ENCODE peak calls at places on chromosomes 2 and 18, in four cellular contexts. One of them, this sample, is unnamed.

GRCh38 chr2:101905746-101906336 is 85.9 kb upstream of the IL1R2 start:
- DNase-seq in K562: no peak
- DNase-seq in body of pancreas: no peak
- DNase-seq in mammary epithelial cell: no peak
- DNase-seq in this sample: no peak

GRCh38 chr2:201643216-201643651 is at the start of gene TMEM237:
- DNase-seq in K562: peak; percentile 56
- DNase-seq in body of pancreas: peak; percentile 37
- DNase-seq in mammary epithelial cell: peak; percentile 63
- DNase-seq in this sample: peak; percentile 72

GRCh38 chr2:174858745-174859144 is 94.5 kb upstream of the CHRNA1 start:
- DNase-seq in K562: no peak
- DNase-seq in body of pancreas: no peak
- DNase-seq in mammary epithelial cell: no peak
- DNase-seq in this sample: no peak

GRCh38 chr2:191806396-191806795 is 40.5 kb downstream of the CAVIN2 start:
- DNase-seq in K562: no peak
- DNase-seq in body of pancreas: no peak
- DNase-seq in mammary epithelial cell: no peak
- DNase-seq in this sample: no peak

GRCh38 chr2:29012211-29012681 is 31.1 kb downstream of the TOGARAM2 start:
- DNase-seq in K562: no peak
- DNase-seq in body of pancreas: peak; percentile 80
- DNase-seq in mammary epithelial cell: no peak
- DNase-seq in this sample: peak; percentile 44

GRCh38 chr18:49597152-49597551 is 35.3 kb downstream of the LIPG start:
- DNase-seq in K562: no peak
- DNase-seq in body of pancreas: no peak
- DNase-seq in mammary epithelial cell: no peak
- DNase-seq in this sample: no peak

GRCh38 chr18:13256444-13257305 is 38.1 kb downstream of the LDLRAD4 start:
- DNase-seq in K562: no peak
- DNase-seq in body of pancreas: no peak
- DNase-seq in mammary epithelial cell: no peak
- DNase-seq in this sample: no peak

GRCh38 chr2:8729939-8730338 is 48.1 kb downstream of the ID2 start:
- DNase-seq in K562: no peak
- DNase-seq in body of pancreas: no peak
- DNase-seq in mammary epithelial cell: no peak
- DNase-seq in this sample: no peak

GRCh38 chr2:210009896-210010295 is 7.5 kb downstream of the RPE start:
- DNase-seq in K562: no peak
- DNase-seq in body of pancreas: no peak
- DNase-seq in mammary epithelial cell: no peak
- DNase-seq in this sample: no peak

GRCh38 chr2:163554864-163555263 is 180.9 kb downstream of the FIGN start:
- DNase-seq in K562: no peak
- DNase-seq in body of pancreas: no peak
- DNase-seq in mammary epithelial cell: peak; percentile 9
- DNase-seq in this sample: no peak

GRCh38 chr2:176137249-176137573 is 7.7 kb downstream of the HOXD8 start:
- DNase-seq in K562: no peak
- DNase-seq in body of pancreas: no peak
- DNase-seq in mammary epithelial cell: no peak
- DNase-seq in this sample: no peak
- H3K27me3 ChIP-seq in K562: peaks cover 63% of the 10 kb centered on the region
- H3K27me3 ChIP-seq in body of pancreas: peaks cover 61% of the 10 kb centered on the region
- H3K27me3 ChIP-seq in mammary epithelial cell: peaks cover 41% of the 10 kb centered on the region
- H3K27me3 ChIP-seq in this sample: no peaks in the 10 kb centered on the region

GRCh38 chr2:14137643-14138042 is 494.9 kb upstream of the LRATD1 start:
- DNase-seq in K562: no peak
- DNase-seq in body of pancreas: no peak
- DNase-seq in mammary epithelial cell: no peak
- DNase-seq in this sample: no peak
- TF ChIP-seq CTCF in K562: no peak
- TF ChIP-seq CTCF in body of pancreas: no peak
- TF ChIP-seq CTCF in mammary epithelial cell: peak; percentile 16
- TF ChIP-seq CTCF in this sample: peak; percentile 32

GRCh38 chr2:72926368-72926767 is 9.0 kb downstream of the EMX1 start:
- DNase-seq in K562: no peak
- DNase-seq in body of pancreas: no peak
- DNase-seq in mammary epithelial cell: no peak
- DNase-seq in this sample: no peak

GRCh38 chr2:72924353-72925240 is 7.3 kb downstream of the EMX1 start:
- DNase-seq in K562: no peak
- DNase-seq in body of pancreas: no peak
- DNase-seq in mammary epithelial cell: no peak
- DNase-seq in this sample: peak; percentile 52

GRCh38 chr2:72921866-72922265 is 4.5 kb downstream of the EMX1 start:
- DNase-seq in K562: no peak
- DNase-seq in body of pancreas: no peak
- DNase-seq in mammary epithelial cell: no peak
- DNase-seq in this sample: no peak

GRCh38 chr2:72925328-72925943 is 8.1 kb downstream of the EMX1 start:
- DNase-seq in K562: no peak
- DNase-seq in body of pancreas: no peak
- DNase-seq in mammary epithelial cell: no peak
- DNase-seq in this sample: no peak

GRCh38 chr2:72923833-72924352 is 6.6 kb downstream of the EMX1 start:
- DNase-seq in K562: no peak
- DNase-seq in body of pancreas: no peak
- DNase-seq in mammary epithelial cell: no peak
- DNase-seq in this sample: no peak
- H3K27me3 ChIP-seq in K562: peaks cover 91% of the 10 kb centered on the region
- H3K27me3 ChIP-seq in body of pancreas: peaks cover 47% of the 10 kb centered on the region
- H3K27me3 ChIP-seq in mammary epithelial cell: peaks cover 72% of the 10 kb centered on the region
- H3K27me3 ChIP-seq in this sample: no peaks in the 10 kb centered on the region

DNA sequence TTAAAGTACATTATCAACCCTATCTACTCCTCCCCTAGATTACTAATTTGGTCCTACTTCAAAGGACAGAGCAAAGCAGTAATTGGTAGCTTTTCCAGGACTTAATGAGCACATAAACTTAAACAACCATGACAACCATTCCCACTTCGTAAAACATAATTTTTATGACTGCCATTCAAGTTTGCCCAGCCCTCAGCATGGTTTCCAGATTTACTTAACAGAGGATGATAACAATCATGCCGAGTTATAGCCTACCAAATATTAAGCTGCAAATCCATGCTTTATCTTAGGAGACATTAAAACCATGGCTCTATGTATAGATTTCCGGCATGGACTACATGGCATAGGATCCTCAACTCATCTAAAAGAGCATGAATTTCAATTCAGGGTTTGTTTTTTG is 401.0 kb upstream of the CHAC2 start:
- DNase-seq in K562: no peak
- DNase-seq in body of pancreas: no peak
- DNase-seq in mammary epithelial cell: no peak
- DNase-seq in this sample: no peak
- TF ChIP-seq CTCF in K562: no peak
- TF ChIP-seq CTCF in body of pancreas: no peak
- TF ChIP-seq CTCF in mammary epithelial cell: no peak
- TF ChIP-seq CTCF in this sample: no peak

DNA sequence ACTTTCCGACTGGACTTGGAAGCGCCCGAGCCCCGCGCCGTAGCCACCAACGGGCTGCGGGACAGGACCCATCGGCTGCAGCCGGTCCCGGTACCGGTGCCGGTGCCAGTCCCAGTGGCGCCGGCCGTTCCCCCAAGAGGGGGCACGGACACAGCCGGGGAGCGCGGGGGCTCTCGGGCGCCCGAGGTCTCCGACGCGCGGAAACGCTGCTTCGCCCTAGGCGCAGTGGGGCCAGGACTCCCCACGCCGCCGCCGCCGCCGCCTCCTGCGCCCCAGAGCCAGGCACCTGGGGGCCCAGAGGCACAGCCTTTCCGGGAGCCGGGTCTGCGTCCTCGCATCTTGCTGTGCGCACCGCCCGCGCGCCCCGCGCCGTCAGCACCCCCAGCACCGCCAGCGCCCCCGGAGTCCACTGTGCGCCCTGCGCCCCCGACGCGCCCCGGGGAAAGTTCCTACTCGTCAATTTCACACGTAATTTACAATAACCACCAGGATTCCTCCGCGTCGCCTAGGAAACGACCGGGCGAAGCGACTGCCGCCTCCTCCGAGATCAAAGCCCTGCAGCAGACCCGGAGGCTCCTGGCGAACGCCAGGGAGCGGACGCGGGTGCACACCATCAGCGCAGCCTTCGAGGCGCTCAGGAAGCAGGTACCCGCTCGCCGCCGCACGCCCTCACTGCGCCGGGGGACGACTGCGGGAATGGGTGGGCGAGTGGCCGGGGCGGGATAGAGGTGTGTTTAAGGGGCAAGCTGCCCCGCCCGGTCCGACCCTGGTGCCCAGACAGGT is 713 bp downstream of the ATOH8 start:
- DNase-seq in K562: peak; percentile 43
- DNase-seq in body of pancreas: peak; percentile 60
- DNase-seq in mammary epithelial cell: peak; percentile 25
- DNase-seq in this sample: peak; percentile 41
- H3K27me3 ChIP-seq in K562: peaks cover 74% of the 10 kb centered on the region
- H3K27me3 ChIP-seq in body of pancreas: peaks cover 29% of the 10 kb centered on the region
- H3K27me3 ChIP-seq in mammary epithelial cell: peaks cover 31% of the 10 kb centered on the region
- H3K27me3 ChIP-seq in this sample: peaks cover 6% of the 10 kb centered on the region

DNA sequence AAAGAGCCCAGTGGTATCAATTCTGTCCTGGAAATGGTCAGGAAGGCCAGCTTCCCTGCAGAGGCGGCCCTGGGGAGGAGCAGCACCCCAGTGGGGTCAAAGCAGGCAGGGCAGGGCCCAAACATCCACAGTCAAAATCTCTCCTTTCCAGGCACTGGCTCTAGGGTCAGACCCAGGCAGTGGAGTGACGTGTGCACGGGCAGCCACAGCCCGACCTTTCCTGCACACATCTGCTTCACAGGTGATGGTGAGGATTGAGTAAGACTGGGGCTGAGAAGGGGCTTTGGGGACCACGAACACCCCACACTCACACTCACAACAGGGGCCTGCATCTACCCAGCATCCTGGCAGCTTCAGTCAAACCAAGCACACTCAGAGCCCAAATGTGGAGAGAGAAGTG is 97.8 kb upstream of the GLI2 start:
- DNase-seq in K562: no peak
- DNase-seq in body of pancreas: no peak
- DNase-seq in mammary epithelial cell: no peak
- DNase-seq in this sample: no peak
- TF ChIP-seq CTCF in K562: no peak
- TF ChIP-seq CTCF in body of pancreas: no peak
- TF ChIP-seq CTCF in mammary epithelial cell: no peak
- TF ChIP-seq CTCF in this sample: no peak